ENCODE peak calls at places on chromosomes 2 and 18, in nine cellular contexts. B is A549, F is psoas muscle, O is lower lobe of right lung, D is fibroblast of mammary gland, C is chondrocyte, V is B cell, X is heart left ventricle, W is upper lobe of right lung. J is an unnamed sample.

GRCh38 chr2:151114934-151115333 is 146.7 kb downstream of the RBM43 start:
- DNase-seq in O (no peak), B (no peak), V (no peak), F (no peak), C (no peak), W (no peak), X (no peak), D (peak; percentile 50), J (no peak)

GRCh38 chr2:110910404-110910803 is 178.0 kb downstream of the ACOXL start:
- DNase-seq in F (no peak), X (no peak), B (no peak), O (no peak), D (no peak), C (no peak), W (no peak), V (no peak), J (no peak)

GRCh38 chr2:98730053-98730850 is 680 bp downstream of the MGAT4A start:
- DNase-seq in W (peak; percentile 72), B (peak; percentile 10), F (peak; percentile 46), D (no peak), X (peak; percentile 48), O (peak; percentile 73), V (peak; percentile 66), C (no peak), J (peak; percentile 73)

GRCh38 chr2:156329031-156329921 is 3.2 kb downstream of the NR4A2 start:
- DNase-seq in W (no peak), X (no peak), C (peak; percentile 83), O (peak; percentile 51), V (no peak), F (peak; percentile 18), D (no peak), B (no peak), J (no peak)

GRCh38 chr2:39593439-39594393 is 72.0 kb upstream of the TMEM178A start:
- DNase-seq in V (no peak), O (no peak), D (peak; percentile 81), W (no peak), C (no peak), F (no peak), X (peak; percentile 57), B (peak; percentile 79), J (no peak)

GRCh38 chr18:26614374-26614773 is 66.0 kb upstream of the KCTD1 start:
- DNase-seq in D (no peak), B (peak; percentile 45), W (no peak), F (no peak), C (no peak), V (no peak), O (no peak), X (no peak), J (no peak)

GRCh38 chr18:37538526-37539205 is 26.9 kb downstream of the CELF4 start:
- DNase-seq in B (no peak), O (no peak), W (peak; percentile 44), D (no peak), X (no peak), C (no peak), F (no peak), V (no peak), J (no peak)

GRCh38 chr2:241755166-241755565 is 20.7 kb downstream of the D2HGDH start:
- DNase-seq in F (no peak), D (no peak), V (no peak), C (no peak), B (no peak), O (no peak), X (no peak), W (no peak), J (no peak)

GRCh38 chr18:72935744-72936143 is 68.0 kb upstream of the NETO1 start:
- DNase-seq in C (no peak), F (no peak), W (no peak), V (no peak), D (no peak), O (no peak), X (no peak), B (peak; percentile 2), J (no peak)

GRCh38 chr2:162449471-162449870 is 105.5 kb downstream of the GCA start:
- DNase-seq in F (no peak), B (no peak), C (no peak), V (no peak), X (no peak), D (no peak), W (no peak), O (no peak), J (no peak)

GRCh38 chr2:121471571-121472464 is 58.9 kb upstream of the RNU4ATAC start:
- DNase-seq in C (no peak), O (no peak), W (no peak), B (no peak), V (no peak), D (peak; percentile 39), X (no peak), F (no peak), J (no peak)

DNA sequence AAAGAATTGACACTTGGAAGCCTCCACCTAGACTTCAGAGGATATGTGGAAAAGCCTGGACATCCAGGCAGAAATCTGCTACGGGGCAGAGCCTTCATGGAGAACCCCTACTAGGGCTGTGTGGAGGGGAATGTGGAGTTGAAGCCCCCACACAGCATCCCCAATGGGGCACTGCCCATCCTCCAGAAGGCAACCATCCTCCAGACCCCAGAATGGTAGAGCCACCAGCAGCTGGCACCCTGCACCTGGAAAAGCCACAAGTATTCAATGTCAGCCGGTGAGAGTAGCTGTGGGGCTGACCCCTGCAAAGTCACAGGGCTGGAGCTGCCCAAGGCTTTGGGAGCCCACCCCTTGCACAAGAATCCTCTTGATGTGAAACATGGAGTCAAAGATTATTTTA is 53.6 kb upstream of the SNTG2 start:
- DNase-seq in C (no peak), X (no peak), O (no peak), F (no peak), W (no peak), D (no peak), B (no peak), V (no peak), J (no peak)
- TF ChIP-seq CTCF in C (no peak), X (no peak), O (no peak), F (no peak), W (no peak), D (no peak), B (no peak), V (no peak), J (no peak)

GRCh38 chr2:200677161-200677560 is 91.3 kb downstream of the AOX1 start:
- DNase-seq in C (no peak), B (no peak), D (no peak), X (no peak), F (no peak), V (no peak), W (no peak), O (no peak), J (no peak)

GRCh38 chr2:200673191-200673590 is 87.4 kb downstream of the AOX1 start:
- DNase-seq in C (no peak), F (no peak), B (no peak), X (no peak), V (no peak), W (no peak), D (no peak), O (no peak), J (no peak)

GRCh38 chr2:200679157-200679934 is 93.5 kb downstream of the AOX1 start:
- DNase-seq in C (no peak), O (no peak), W (no peak), X (no peak), D (no peak), V (no peak), B (no peak), F (no peak), J (no peak)

GRCh38 chr2:200681731-200682130 is 95.9 kb downstream of the AOX1 start:
- DNase-seq in O (no peak), W (no peak), B (no peak), C (no peak), D (peak; percentile 41), F (no peak), V (no peak), X (no peak), J (no peak)

DNA sequence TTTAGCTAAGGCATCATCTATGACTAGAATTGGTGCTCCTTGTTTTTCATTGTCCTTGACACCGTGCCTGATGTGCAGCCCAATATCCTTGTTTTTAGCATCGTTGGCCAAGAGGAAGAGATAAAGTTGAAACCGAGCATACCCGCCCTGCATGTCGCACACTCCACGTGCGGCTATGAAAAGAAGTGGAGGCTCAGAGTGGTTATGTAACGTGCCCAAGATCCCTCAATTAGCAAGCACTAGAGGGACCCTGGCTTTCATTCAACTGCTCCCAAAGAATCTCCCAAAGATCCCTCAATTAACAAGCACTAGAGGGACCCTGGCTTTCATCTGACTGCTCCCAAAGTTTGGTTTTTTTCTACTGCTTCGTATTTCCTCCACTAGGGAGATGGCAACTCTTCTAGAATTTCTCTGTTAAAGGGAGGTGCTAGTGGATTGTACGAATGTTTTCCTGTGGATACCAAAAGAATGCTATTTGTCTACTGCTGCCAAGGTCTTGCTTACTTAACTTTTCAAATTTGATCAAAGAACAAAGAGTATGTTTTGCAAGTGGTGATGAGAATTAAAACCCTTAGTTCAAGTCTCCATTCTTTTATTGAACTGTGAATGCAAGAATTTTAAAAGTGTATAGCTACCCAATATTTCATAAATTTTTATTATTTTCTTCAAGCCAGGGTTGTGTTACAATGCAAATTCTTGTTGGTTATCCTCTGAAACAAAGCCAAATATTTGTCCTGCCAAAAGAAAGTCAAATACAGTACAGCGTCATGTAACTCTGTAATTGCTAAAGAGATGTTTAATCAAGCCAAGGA is 92.1 kb downstream of the AOX1 start:
- DNase-seq in V (no peak), F (no peak), D (peak; percentile 85), X (no peak), O (no peak), B (peak; percentile 37), W (no peak), C (no peak), J (no peak)
- TF ChIP-seq CTCF in V (no peak), F (no peak), D (peak; percentile 23), X (no peak), O (no peak), B (no peak), W (no peak), C (no peak), J (no peak)

DNA sequence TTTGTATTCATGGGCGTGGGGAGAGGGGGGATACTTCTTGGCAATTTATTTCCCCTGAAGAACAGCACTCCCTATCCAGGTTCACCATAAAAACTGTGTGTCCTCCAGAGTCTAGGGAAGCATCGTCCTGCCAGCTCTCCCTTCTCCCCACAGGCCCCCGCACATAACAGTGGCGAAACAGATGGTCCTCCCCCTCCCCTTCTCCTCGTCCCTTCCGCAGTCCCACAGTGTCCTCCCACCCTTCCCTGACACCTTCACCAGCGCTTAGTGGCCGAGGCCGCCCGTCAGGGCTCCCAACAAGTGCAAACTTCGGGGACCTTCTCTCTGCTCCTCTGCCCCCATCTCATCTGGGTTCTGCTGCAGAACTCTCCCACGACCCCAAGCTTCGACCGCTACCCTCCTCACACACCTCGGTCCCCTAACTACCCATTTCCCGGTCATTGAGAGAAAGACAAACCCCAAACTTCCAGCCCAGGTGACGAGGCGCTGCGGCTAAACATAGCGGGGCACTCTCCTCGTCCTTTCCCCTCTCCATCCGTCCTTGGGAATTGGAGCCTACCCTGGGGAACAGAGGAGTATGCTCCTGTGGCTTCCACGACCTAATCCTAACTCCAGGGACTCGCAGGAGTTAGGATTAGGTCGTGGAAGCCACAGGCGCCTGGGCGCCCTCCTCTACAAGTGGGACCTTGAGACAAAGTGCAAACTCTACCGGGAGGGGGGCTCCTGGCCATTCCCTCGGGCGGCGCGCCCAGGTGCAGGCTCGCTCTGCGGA is 971 bp downstream of the ZNF385B start:
- DNase-seq in X (no peak), V (peak; percentile 15), B (no peak), D (no peak), F (no peak), O (no peak), W (no peak), C (no peak), J (no peak)
- TF ChIP-seq CTCF in X (no peak), V (no peak), B (no peak), D (no peak), F (no peak), O (no peak), W (no peak), C (no peak), J (no peak)

GRCh38 chr2:35454966-35455638 is 900.5 kb upstream of the CRIM1 start:
- DNase-seq in V (no peak), C (no peak), B (peak; percentile 53), X (no peak), O (no peak), F (no peak), D (no peak), W (no peak), J (no peak)
- TF ChIP-seq CTCF in V (no peak), C (peak; percentile 47), B (no peak), X (no peak), O (no peak), F (no peak), D (no peak), W (no peak), J (no peak)